ENCODE peak calls at places on chromosomes 7 and 10, in four cellular contexts. One of them, this sample, is unnamed.

GRCh38 chr10:84156768-84157167 is 16.8 kb upstream of the GPR15LG start:
- DNase-seq in endothelial cell of umbilical vein: no peak
- DNase-seq in IMR-90: peak; percentile 10
- DNase-seq in stomach: no peak
- DNase-seq in this sample: no peak

GRCh38 chr7:132773527-132773956 is 197.3 kb upstream of the PLXNA4 start:
- DNase-seq in endothelial cell of umbilical vein: no peak
- DNase-seq in IMR-90: peak; percentile 54
- DNase-seq in stomach: no peak
- DNase-seq in this sample: no peak

GRCh38 chr10:13891542-13892431 is 305.0 kb downstream of the PRPF18 start:
- DNase-seq in endothelial cell of umbilical vein: peak; percentile 43
- DNase-seq in IMR-90: no peak
- DNase-seq in stomach: no peak
- DNase-seq in this sample: no peak

GRCh38 chr10:67033878-67034277 is 108.0 kb downstream of the LRRTM3 start:
- DNase-seq in endothelial cell of umbilical vein: no peak
- DNase-seq in IMR-90: no peak
- DNase-seq in stomach: no peak
- DNase-seq in this sample: no peak

GRCh38 chr7:21154592-21154991 is 273.3 kb upstream of the SP4 start:
- DNase-seq in endothelial cell of umbilical vein: no peak
- DNase-seq in IMR-90: no peak
- DNase-seq in stomach: no peak
- DNase-seq in this sample: no peak

GRCh38 chr7:45598697-45599520 is 24.7 kb downstream of the ADCY1 start:
- DNase-seq in endothelial cell of umbilical vein: no peak
- DNase-seq in IMR-90: no peak
- DNase-seq in stomach: peak; percentile 7
- DNase-seq in this sample: peak; percentile 47

GRCh38 chr7:12941512-12941911 is 254.1 kb downstream of the ARL4A start:
- DNase-seq in endothelial cell of umbilical vein: no peak
- DNase-seq in IMR-90: no peak
- DNase-seq in stomach: no peak
- DNase-seq in this sample: no peak

GRCh38 chr10:60573342-60573741 is 183.7 kb upstream of the ANK3 start:
- DNase-seq in endothelial cell of umbilical vein: no peak
- DNase-seq in IMR-90: no peak
- DNase-seq in stomach: no peak
- DNase-seq in this sample: no peak

GRCh38 chr7:50953820-50954219 is 171.1 kb upstream of the GRB10 start:
- DNase-seq in endothelial cell of umbilical vein: peak; percentile 81
- DNase-seq in IMR-90: peak; percentile 15
- DNase-seq in stomach: no peak
- DNase-seq in this sample: no peak

GRCh38 chr7:81308643-81309354 is 389.9 kb upstream of the SEMA3C start:
- DNase-seq in endothelial cell of umbilical vein: no peak
- DNase-seq in IMR-90: peak; percentile 31
- DNase-seq in stomach: no peak
- DNase-seq in this sample: no peak

GRCh38 chr10:30811665-30812017 is 182.1 kb upstream of the LYZL2 start:
- DNase-seq in endothelial cell of umbilical vein: no peak
- DNase-seq in IMR-90: no peak
- DNase-seq in stomach: no peak
- DNase-seq in this sample: no peak

GRCh38 chr10:27437775-27438174 is 66.3 kb upstream of the RAB18 start:
- DNase-seq in endothelial cell of umbilical vein: no peak
- DNase-seq in IMR-90: no peak
- DNase-seq in stomach: no peak
- DNase-seq in this sample: no peak

GRCh38 chr7:138386821-138387220 is 73.2 kb upstream of the TRIM24 start:
- DNase-seq in endothelial cell of umbilical vein: no peak
- DNase-seq in IMR-90: no peak
- DNase-seq in stomach: no peak
- DNase-seq in this sample: no peak

GRCh38 chr7:151439855-151440798 is at the start of gene CRYGN:
- DNase-seq in endothelial cell of umbilical vein: no peak
- DNase-seq in IMR-90: no peak
- DNase-seq in stomach: no peak
- DNase-seq in this sample: no peak

GRCh38 chr7:102214477-102215072 is 72.1 kb upstream of the SH2B2 start:
- DNase-seq in endothelial cell of umbilical vein: no peak
- DNase-seq in IMR-90: no peak
- DNase-seq in stomach: no peak
- DNase-seq in this sample: no peak

GRCh38 chr7:63899691-63900393 is 98.8 kb upstream of the ZNF722 start:
- DNase-seq in endothelial cell of umbilical vein: no peak
- DNase-seq in IMR-90: no peak
- DNase-seq in stomach: no peak
- DNase-seq in this sample: no peak

GRCh38 chr10:94193466-94193924 is 169.2 kb downstream of the NOC3L start:
- DNase-seq in endothelial cell of umbilical vein: no peak
- DNase-seq in IMR-90: peak; percentile 90
- DNase-seq in stomach: no peak
- DNase-seq in this sample: no peak

GRCh38 chr10:90125966-90126600 is 424.7 kb downstream of the KIF20B start:
- DNase-seq in endothelial cell of umbilical vein: no peak
- DNase-seq in IMR-90: no peak
- DNase-seq in stomach: no peak
- DNase-seq in this sample: no peak

GRCh38 chr10:126969310-126969709 is 64.1 kb downstream of the DOCK1 start:
- DNase-seq in endothelial cell of umbilical vein: no peak
- DNase-seq in IMR-90: no peak
- DNase-seq in stomach: no peak
- DNase-seq in this sample: no peak
- TF ChIP-seq CTCF in endothelial cell of umbilical vein: no peak
- TF ChIP-seq CTCF in IMR-90: no peak
- TF ChIP-seq CTCF in stomach: no peak
- TF ChIP-seq CTCF in this sample: no peak

GRCh38 chr7:121182281-121182680 is 146.5 kb upstream of the WNT16 start:
- DNase-seq in endothelial cell of umbilical vein: no peak
- DNase-seq in IMR-90: no peak
- DNase-seq in stomach: no peak
- DNase-seq in this sample: no peak
- H3K27ac ChIP-seq in endothelial cell of umbilical vein: no peak overlapping the region
- H3K27ac ChIP-seq in IMR-90: no peak overlapping the region
- H3K27ac ChIP-seq in stomach: no peak overlapping the region
- H3K27ac ChIP-seq in this sample: no peak overlapping the region

GRCh38 chr7:150406565-150407421 is 27.7 kb downstream of the ZNF775 start:
- DNase-seq in endothelial cell of umbilical vein: peak; percentile 13
- DNase-seq in IMR-90: peak; percentile 10
- DNase-seq in stomach: no peak
- DNase-seq in this sample: no peak
- H3K4me3 ChIP-seq in endothelial cell of umbilical vein: no peak overlapping the region
- H3K4me3 ChIP-seq in IMR-90: peak overlapping the region; percentile 8
- H3K4me3 ChIP-seq in stomach: peak overlapping the region; percentile 69
- H3K4me3 ChIP-seq in this sample: peak overlapping the region; percentile 77

GRCh38 chr7:97480700-97481410 is 251.0 kb upstream of the TAC1 start:
- DNase-seq in endothelial cell of umbilical vein: no peak
- DNase-seq in IMR-90: no peak
- DNase-seq in stomach: no peak
- DNase-seq in this sample: no peak
- TF ChIP-seq CTCF in endothelial cell of umbilical vein: no peak
- TF ChIP-seq CTCF in IMR-90: no peak
- TF ChIP-seq CTCF in stomach: no peak
- TF ChIP-seq CTCF in this sample: no peak

GRCh38 chr10:5456563-5456962 is 42.8 kb downstream of the CALML5 start:
- DNase-seq in endothelial cell of umbilical vein: no peak
- DNase-seq in IMR-90: no peak
- DNase-seq in stomach: no peak
- DNase-seq in this sample: no peak
- H3K27ac ChIP-seq in endothelial cell of umbilical vein: no peak overlapping the region
- H3K27ac ChIP-seq in IMR-90: no peak overlapping the region
- H3K27ac ChIP-seq in stomach: no peak overlapping the region
- H3K27ac ChIP-seq in this sample: no peak overlapping the region

GRCh38 chr7:73650524-73650923 is 17.1 kb upstream of the VPS37D start:
- DNase-seq in endothelial cell of umbilical vein: no peak
- DNase-seq in IMR-90: no peak
- DNase-seq in stomach: no peak
- DNase-seq in this sample: no peak

GRCh38 chr7:73646785-73647724 is 20.6 kb upstream of the VPS37D start:
- DNase-seq in endothelial cell of umbilical vein: no peak
- DNase-seq in IMR-90: no peak
- DNase-seq in stomach: no peak
- DNase-seq in this sample: no peak

GRCh38 chr7:73645643-73646182 is 21.4 kb upstream of the MLXIPL start:
- DNase-seq in endothelial cell of umbilical vein: no peak
- DNase-seq in IMR-90: no peak
- DNase-seq in stomach: no peak
- DNase-seq in this sample: no peak

GRCh38 chr7:73648593-73649332 is 18.9 kb upstream of the VPS37D start:
- DNase-seq in endothelial cell of umbilical vein: no peak
- DNase-seq in IMR-90: no peak
- DNase-seq in stomach: no peak
- DNase-seq in this sample: no peak

DNA sequence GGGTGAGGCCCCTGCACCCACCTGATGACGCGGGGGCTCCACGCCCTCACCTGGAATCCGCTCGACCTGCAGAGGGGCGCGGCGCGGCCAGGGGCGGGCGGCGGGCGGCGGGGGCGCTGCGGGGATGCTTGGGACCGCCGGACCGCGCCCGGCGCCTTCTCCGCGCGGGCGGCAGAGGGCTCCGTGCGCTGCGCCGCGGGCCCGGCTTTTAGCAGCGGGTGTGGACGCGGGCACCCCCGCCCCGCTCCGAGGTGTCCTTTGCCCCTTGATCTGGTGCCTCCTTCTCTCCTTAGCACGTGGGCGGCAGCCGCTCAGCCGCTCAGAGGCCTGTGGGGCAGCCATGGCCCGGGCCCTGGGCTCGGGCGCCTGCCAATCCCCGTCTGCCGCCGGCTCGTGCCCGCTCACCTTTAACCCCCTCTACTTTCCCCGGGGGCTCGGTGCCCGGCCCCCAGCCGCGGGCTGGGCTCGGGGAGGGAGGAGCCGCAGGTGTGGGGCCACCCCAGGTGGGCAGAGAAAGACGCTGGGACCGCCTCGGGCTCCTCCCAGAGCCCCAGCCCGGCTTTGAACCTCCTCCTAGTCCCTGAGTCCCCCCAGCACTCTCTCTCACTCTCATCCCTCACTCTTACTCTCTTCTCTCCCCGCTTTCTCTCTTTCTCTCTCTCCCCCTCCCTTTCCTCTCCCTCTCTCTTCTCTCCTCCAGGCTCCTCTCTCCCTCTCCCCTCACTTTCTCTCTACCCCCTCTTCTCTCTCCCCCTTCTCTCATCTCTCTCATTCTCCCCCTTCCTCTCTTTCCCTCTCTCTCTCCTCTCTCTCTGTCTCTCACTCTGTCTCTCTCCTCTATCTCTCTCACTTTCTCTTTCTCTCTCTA is 19.7 kb upstream of the VPS37D start:
- DNase-seq in endothelial cell of umbilical vein: no peak
- DNase-seq in IMR-90: no peak
- DNase-seq in stomach: peak; percentile 28
- DNase-seq in this sample: no peak
- H3K4me3 ChIP-seq in endothelial cell of umbilical vein: no peak overlapping the region
- H3K4me3 ChIP-seq in IMR-90: peak overlapping the region; percentile 24
- H3K4me3 ChIP-seq in stomach: peak overlapping the region; percentile 53
- H3K4me3 ChIP-seq in this sample: peak overlapping the region; percentile 70

GRCh38 chr7:143975617-143976016 is 21.0 kb downstream of the OR2F1 start:
- DNase-seq in endothelial cell of umbilical vein: no peak
- DNase-seq in IMR-90: peak; percentile 31
- DNase-seq in stomach: no peak
- DNase-seq in this sample: no peak
- TF ChIP-seq CTCF in endothelial cell of umbilical vein: no peak
- TF ChIP-seq CTCF in IMR-90: peak; percentile 34
- TF ChIP-seq CTCF in stomach: no peak
- TF ChIP-seq CTCF in this sample: no peak

DNA sequence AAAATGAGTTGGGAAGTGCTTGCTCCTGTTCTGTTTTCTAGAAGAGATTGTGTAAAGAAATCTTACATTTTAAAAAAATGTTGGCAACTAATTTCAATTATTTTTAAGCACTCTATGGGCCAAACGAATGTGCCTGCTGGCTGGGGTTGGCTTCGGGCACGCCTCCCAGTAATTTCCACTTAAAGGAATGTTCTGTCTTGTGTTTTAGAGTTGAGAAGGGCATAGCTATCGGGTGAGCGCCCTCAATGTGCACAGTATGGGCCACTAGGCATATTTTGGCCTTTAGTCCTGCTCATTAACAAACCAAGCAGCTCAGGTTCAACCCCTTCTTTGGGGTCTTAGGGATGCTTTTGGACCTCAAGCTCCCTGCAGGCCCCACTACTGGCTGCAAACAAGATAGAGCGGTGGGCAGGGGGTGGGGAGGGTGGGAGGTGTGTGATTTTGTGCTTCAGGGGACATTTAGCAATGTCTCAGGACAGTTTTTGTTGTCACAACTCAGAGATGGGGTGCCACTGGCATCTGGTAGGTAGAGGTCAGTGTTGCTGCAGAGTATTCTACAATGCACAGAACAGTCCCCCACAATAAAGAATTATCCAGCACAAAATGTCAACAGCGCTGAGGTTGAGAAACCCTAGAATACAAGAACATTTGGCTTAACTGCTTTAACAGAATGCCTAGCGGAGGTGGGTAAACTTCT is 40.7 kb downstream of the TACC2 start:
- DNase-seq in endothelial cell of umbilical vein: no peak
- DNase-seq in IMR-90: no peak
- DNase-seq in stomach: peak; percentile 52
- DNase-seq in this sample: no peak
- H3K27ac ChIP-seq in endothelial cell of umbilical vein: no peak overlapping the region
- H3K27ac ChIP-seq in IMR-90: no peak overlapping the region
- H3K27ac ChIP-seq in stomach: peak overlapping the region; percentile 49
- H3K27ac ChIP-seq in this sample: peak overlapping the region; percentile 72

DNA sequence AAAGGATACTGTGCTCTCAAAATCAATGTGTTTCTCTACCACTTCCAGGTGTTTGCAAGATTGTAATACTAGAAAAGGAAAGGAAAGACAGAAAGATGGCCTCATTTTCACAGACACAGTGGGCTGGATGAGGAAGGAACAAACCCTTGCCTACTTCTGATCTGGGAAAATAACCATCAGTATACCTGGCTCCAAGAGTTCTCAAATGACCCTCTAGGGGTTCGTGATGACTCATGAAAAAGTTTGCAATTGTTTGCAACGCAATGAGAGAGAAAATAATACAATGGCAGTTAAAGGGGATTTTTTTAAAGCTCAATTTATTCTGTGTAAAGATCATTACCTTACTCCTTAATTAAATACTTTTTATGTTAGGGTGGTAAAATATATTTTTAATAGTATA is 197.6 kb upstream of the INHBA start:
- DNase-seq in endothelial cell of umbilical vein: no peak
- DNase-seq in IMR-90: no peak
- DNase-seq in stomach: no peak
- DNase-seq in this sample: no peak
- H3K4me3 ChIP-seq in endothelial cell of umbilical vein: no peak overlapping the region
- H3K4me3 ChIP-seq in IMR-90: no peak overlapping the region
- H3K4me3 ChIP-seq in stomach: no peak overlapping the region
- H3K4me3 ChIP-seq in this sample: no peak overlapping the region